ENCODE peak calls at places on chromosomes 3 and 15, in four cellular contexts. G is stimulated activated CD8-positive, alpha-beta memory T cell treated with anti-CD3 and anti-CD28 coated beads, Interleukin-7, amount 100 ng/mL, for 24 hours; A is glutamatergic neuron; B is activated gamma-delta T cell treated with Interleukin-2 at 50 U/mL for 16 hours. R is an unnamed sample.

GRCh38 chr3:171614318-171614967 is 154.2 kb upstream of the TNIK start:
- DNase-seq in G (no peak), A (peak; percentile 70), B (no peak), R (peak; percentile 68)

GRCh38 chr15:100263721-100264455 is 77.9 kb downstream of the ADAMTS17 start:
- DNase-seq in G (no peak), A (no peak), B (no peak), R (no peak)

GRCh38 chr15:65980824-65981456 is 111.6 kb downstream of the RAB11A start:
- DNase-seq in G (no peak), A (peak; percentile 71), B (no peak), R (peak; percentile 90)

GRCh38 chr15:58299311-58299850 is 132.4 kb upstream of the LIPC start:
- DNase-seq in G (no peak), A (no peak), B (no peak), R (no peak)

GRCh38 chr3:118782755-118783202 is 251.9 kb downstream of the IGSF11 start:
- DNase-seq in G (no peak), A (no peak), B (no peak), R (no peak)

GRCh38 chr3:133742351-133743091 is 3.7 kb upstream of the TF start:
- DNase-seq in G (no peak), A (no peak), B (no peak), R (no peak)

GRCh38 chr15:39304201-39304841 is 276.6 kb upstream of the THBS1 start:
- DNase-seq in G (no peak), A (no peak), B (no peak), R (no peak)

GRCh38 chr3:74489393-74489792 is 125.1 kb downstream of the CNTN3 start:
- DNase-seq in G (no peak), A (no peak), B (no peak), R (no peak)

GRCh38 chr3:144197582-144197981 is 226.0 kb downstream of the DIPK2A start:
- DNase-seq in G (no peak), A (no peak), B (no peak), R (no peak)

GRCh38 chr3:183392166-183393034 is 36.0 kb downstream of the MCF2L2 start:
- DNase-seq in G (no peak), A (no peak), B (no peak), R (no peak)

GRCh38 chr3:10150987-10151386 is 9.4 kb downstream of the VHL start:
- DNase-seq in G (no peak), A (no peak), B (no peak), R (no peak)

GRCh38 chr3:133749427-133750200 is 3.4 kb downstream of the TF start:
- DNase-seq in G (no peak), A (no peak), B (no peak), R (no peak)

GRCh38 chr3:124322966-124323365 is 331.0 kb upstream of the ROPN1 start:
- DNase-seq in G (no peak), A (no peak), B (no peak), R (no peak)

GRCh38 chr15:68015244-68015643 is 38.9 kb upstream of the PIAS1 start:
- DNase-seq in G (no peak), A (no peak), B (no peak), R (no peak)

GRCh38 chr3:185728630-185729334 is 96.1 kb downstream of the IGF2BP2 start:
- DNase-seq in G (no peak), A (no peak), B (no peak), R (no peak)

GRCh38 chr15:42591238-42591936 is 16.0 kb downstream of the STARD9 start:
- DNase-seq in G (no peak), A (no peak), B (no peak), R (no peak)

GRCh38 chr3:3038201-3038991 is 71.8 kb downstream of the IL5RA start:
- DNase-seq in G (no peak), A (no peak), B (no peak), R (no peak)

GRCh38 chr3:123155471-123156011 is 46.2 kb upstream of the SEC22A start:
- DNase-seq in G (no peak), A (no peak), B (no peak), R (no peak)

R was measured in WTC11.